ENCODE peak calls at places on chromosomes 3 and 15, in nine cellular contexts. One of them, this sample, is unnamed.

GRCh38 chr15:66611257-66612053 is 45.7 kb upstream of the LCTL start:
- DNase-seq in NT2/D1: no peak
- DNase-seq in COR-L47: no peak
- DNase-seq in CD8-positive, alpha-beta T cell: no peak
- DNase-seq in thoracic aorta: no peak
- DNase-seq in iris pigment epithelial cell: no peak
- DNase-seq in SK-N-DZ: no peak
- DNase-seq in activated naive CD4-positive, alpha-beta T cell treated with anti-CD3 and anti-CD28 coated beads, Interleukin-2, amount 10 ng/mL, durations not matched to agents 7 days and 5 days: no peak
- DNase-seq in cerebellar cortex: peak; percentile 27
- DNase-seq in this sample: no peak

GRCh38 chr3:101936419-101937331 is 87.4 kb downstream of the NFKBIZ start:
- DNase-seq in NT2/D1: no peak
- DNase-seq in COR-L47: no peak
- DNase-seq in CD8-positive, alpha-beta T cell: no peak
- DNase-seq in thoracic aorta: no peak
- DNase-seq in iris pigment epithelial cell: peak; percentile 94
- DNase-seq in SK-N-DZ: no peak
- DNase-seq in activated naive CD4-positive, alpha-beta T cell treated with anti-CD3 and anti-CD28 coated beads, Interleukin-2, amount 10 ng/mL, durations not matched to agents 7 days and 5 days: peak; percentile 42
- DNase-seq in cerebellar cortex: no peak
- DNase-seq in this sample: peak; percentile 92

GRCh38 chr3:156642750-156643728 is 31.4 kb upstream of the TIPARP start:
- DNase-seq in NT2/D1: no peak
- DNase-seq in COR-L47: no peak
- DNase-seq in CD8-positive, alpha-beta T cell: no peak
- DNase-seq in thoracic aorta: no peak
- DNase-seq in iris pigment epithelial cell: peak; percentile 39
- DNase-seq in SK-N-DZ: no peak
- DNase-seq in activated naive CD4-positive, alpha-beta T cell treated with anti-CD3 and anti-CD28 coated beads, Interleukin-2, amount 10 ng/mL, durations not matched to agents 7 days and 5 days: no peak
- DNase-seq in cerebellar cortex: peak; percentile 22
- DNase-seq in this sample: no peak

GRCh38 chr3:194472290-194472920 is 14.4 kb downstream of the ATP13A3 start:
- DNase-seq in NT2/D1: peak; percentile 38
- DNase-seq in COR-L47: peak; percentile 51
- DNase-seq in CD8-positive, alpha-beta T cell: no peak
- DNase-seq in thoracic aorta: no peak
- DNase-seq in iris pigment epithelial cell: peak; percentile 83
- DNase-seq in SK-N-DZ: peak; percentile 63
- DNase-seq in activated naive CD4-positive, alpha-beta T cell treated with anti-CD3 and anti-CD28 coated beads, Interleukin-2, amount 10 ng/mL, durations not matched to agents 7 days and 5 days: peak; percentile 34
- DNase-seq in cerebellar cortex: peak; percentile 67
- DNase-seq in this sample: peak; percentile 71

GRCh38 chr3:27254896-27255295 is 114.3 kb downstream of the NEK10 start:
- DNase-seq in NT2/D1: no peak
- DNase-seq in COR-L47: no peak
- DNase-seq in CD8-positive, alpha-beta T cell: no peak
- DNase-seq in thoracic aorta: no peak
- DNase-seq in iris pigment epithelial cell: no peak
- DNase-seq in SK-N-DZ: no peak
- DNase-seq in activated naive CD4-positive, alpha-beta T cell treated with anti-CD3 and anti-CD28 coated beads, Interleukin-2, amount 10 ng/mL, durations not matched to agents 7 days and 5 days: no peak
- DNase-seq in cerebellar cortex: no peak
- DNase-seq in this sample: no peak

GRCh38 chr15:101455291-101455916 is 34.1 kb downstream of the PCSK6 start:
- DNase-seq in NT2/D1: no peak
- DNase-seq in COR-L47: peak; percentile 13
- DNase-seq in CD8-positive, alpha-beta T cell: no peak
- DNase-seq in thoracic aorta: no peak
- DNase-seq in iris pigment epithelial cell: no peak
- DNase-seq in SK-N-DZ: no peak
- DNase-seq in activated naive CD4-positive, alpha-beta T cell treated with anti-CD3 and anti-CD28 coated beads, Interleukin-2, amount 10 ng/mL, durations not matched to agents 7 days and 5 days: no peak
- DNase-seq in cerebellar cortex: peak; percentile 26
- DNase-seq in this sample: no peak

GRCh38 chr15:101054116-101054515 is 135.0 kb downstream of the LRRK1 start:
- DNase-seq in NT2/D1: no peak
- DNase-seq in COR-L47: no peak
- DNase-seq in CD8-positive, alpha-beta T cell: no peak
- DNase-seq in thoracic aorta: no peak
- DNase-seq in iris pigment epithelial cell: no peak
- DNase-seq in SK-N-DZ: no peak
- DNase-seq in activated naive CD4-positive, alpha-beta T cell treated with anti-CD3 and anti-CD28 coated beads, Interleukin-2, amount 10 ng/mL, durations not matched to agents 7 days and 5 days: no peak
- DNase-seq in cerebellar cortex: no peak
- DNase-seq in this sample: no peak

GRCh38 chr3:117052356-117052755 is 342.8 kb downstream of the TUSC7 start:
- DNase-seq in NT2/D1: no peak
- DNase-seq in COR-L47: no peak
- DNase-seq in CD8-positive, alpha-beta T cell: no peak
- DNase-seq in thoracic aorta: no peak
- DNase-seq in iris pigment epithelial cell: no peak
- DNase-seq in SK-N-DZ: no peak
- DNase-seq in activated naive CD4-positive, alpha-beta T cell treated with anti-CD3 and anti-CD28 coated beads, Interleukin-2, amount 10 ng/mL, durations not matched to agents 7 days and 5 days: no peak
- DNase-seq in cerebellar cortex: no peak
- DNase-seq in this sample: peak; percentile 70

GRCh38 chr3:186209810-186210752 is 101.2 kb upstream of the ETV5 start:
- DNase-seq in NT2/D1: peak; percentile 68
- DNase-seq in COR-L47: no peak
- DNase-seq in CD8-positive, alpha-beta T cell: no peak
- DNase-seq in thoracic aorta: no peak
- DNase-seq in iris pigment epithelial cell: peak; percentile 80
- DNase-seq in SK-N-DZ: no peak
- DNase-seq in activated naive CD4-positive, alpha-beta T cell treated with anti-CD3 and anti-CD28 coated beads, Interleukin-2, amount 10 ng/mL, durations not matched to agents 7 days and 5 days: no peak
- DNase-seq in cerebellar cortex: peak; percentile 22
- DNase-seq in this sample: peak; percentile 89

GRCh38 chr3:10725846-10726245 is 90.2 kb upstream of the SLC6A11 start:
- DNase-seq in NT2/D1: no peak
- DNase-seq in COR-L47: no peak
- DNase-seq in CD8-positive, alpha-beta T cell: no peak
- DNase-seq in thoracic aorta: no peak
- DNase-seq in iris pigment epithelial cell: no peak
- DNase-seq in SK-N-DZ: no peak
- DNase-seq in activated naive CD4-positive, alpha-beta T cell treated with anti-CD3 and anti-CD28 coated beads, Interleukin-2, amount 10 ng/mL, durations not matched to agents 7 days and 5 days: no peak
- DNase-seq in cerebellar cortex: no peak
- DNase-seq in this sample: no peak

GRCh38 chr15:58694641-58695398 is 54.7 kb downstream of the ADAM10 start:
- DNase-seq in NT2/D1: no peak
- DNase-seq in COR-L47: no peak
- DNase-seq in CD8-positive, alpha-beta T cell: no peak
- DNase-seq in thoracic aorta: no peak
- DNase-seq in iris pigment epithelial cell: peak; percentile 15
- DNase-seq in SK-N-DZ: no peak
- DNase-seq in activated naive CD4-positive, alpha-beta T cell treated with anti-CD3 and anti-CD28 coated beads, Interleukin-2, amount 10 ng/mL, durations not matched to agents 7 days and 5 days: no peak
- DNase-seq in cerebellar cortex: peak; percentile 46
- DNase-seq in this sample: peak; percentile 34

GRCh38 chr3:52791396-52791795 is 3.2 kb upstream of the ITIH3 start:
- DNase-seq in NT2/D1: no peak
- DNase-seq in COR-L47: no peak
- DNase-seq in CD8-positive, alpha-beta T cell: no peak
- DNase-seq in thoracic aorta: no peak
- DNase-seq in iris pigment epithelial cell: no peak
- DNase-seq in SK-N-DZ: no peak
- DNase-seq in activated naive CD4-positive, alpha-beta T cell treated with anti-CD3 and anti-CD28 coated beads, Interleukin-2, amount 10 ng/mL, durations not matched to agents 7 days and 5 days: no peak
- DNase-seq in cerebellar cortex: no peak
- DNase-seq in this sample: no peak

GRCh38 chr3:167811071-167811470 is 75.5 kb downstream of the SERPINI1 start:
- DNase-seq in NT2/D1: no peak
- DNase-seq in COR-L47: no peak
- DNase-seq in CD8-positive, alpha-beta T cell: no peak
- DNase-seq in thoracic aorta: no peak
- DNase-seq in iris pigment epithelial cell: no peak
- DNase-seq in SK-N-DZ: no peak
- DNase-seq in activated naive CD4-positive, alpha-beta T cell treated with anti-CD3 and anti-CD28 coated beads, Interleukin-2, amount 10 ng/mL, durations not matched to agents 7 days and 5 days: no peak
- DNase-seq in cerebellar cortex: no peak
- DNase-seq in this sample: no peak

GRCh38 chr15:65209701-65210643 is 1.3 kb downstream of the CILP start:
- DNase-seq in NT2/D1: no peak
- DNase-seq in COR-L47: no peak
- DNase-seq in CD8-positive, alpha-beta T cell: no peak
- DNase-seq in thoracic aorta: no peak
- DNase-seq in iris pigment epithelial cell: no peak
- DNase-seq in SK-N-DZ: no peak
- DNase-seq in activated naive CD4-positive, alpha-beta T cell treated with anti-CD3 and anti-CD28 coated beads, Interleukin-2, amount 10 ng/mL, durations not matched to agents 7 days and 5 days: no peak
- DNase-seq in cerebellar cortex: no peak
- DNase-seq in this sample: no peak

GRCh38 chr15:64547275-64547674 is 86.9 kb downstream of the ZNF609 start:
- DNase-seq in NT2/D1: no peak
- DNase-seq in COR-L47: no peak
- DNase-seq in CD8-positive, alpha-beta T cell: no peak
- DNase-seq in thoracic aorta: no peak
- DNase-seq in iris pigment epithelial cell: no peak
- DNase-seq in SK-N-DZ: no peak
- DNase-seq in activated naive CD4-positive, alpha-beta T cell treated with anti-CD3 and anti-CD28 coated beads, Interleukin-2, amount 10 ng/mL, durations not matched to agents 7 days and 5 days: no peak
- DNase-seq in cerebellar cortex: no peak
- DNase-seq in this sample: no peak

GRCh38 chr3:165355316-165355715 is 159.1 kb upstream of the SLITRK3 start:
- DNase-seq in NT2/D1: no peak
- DNase-seq in COR-L47: no peak
- DNase-seq in CD8-positive, alpha-beta T cell: no peak
- DNase-seq in thoracic aorta: no peak
- DNase-seq in iris pigment epithelial cell: no peak
- DNase-seq in SK-N-DZ: no peak
- DNase-seq in activated naive CD4-positive, alpha-beta T cell treated with anti-CD3 and anti-CD28 coated beads, Interleukin-2, amount 10 ng/mL, durations not matched to agents 7 days and 5 days: no peak
- DNase-seq in cerebellar cortex: no peak
- DNase-seq in this sample: no peak

GRCh38 chr3:194740859-194741486 is 55.3 kb downstream of the FAM43A start:
- DNase-seq in NT2/D1: peak; percentile 32
- DNase-seq in COR-L47: no peak
- DNase-seq in CD8-positive, alpha-beta T cell: no peak
- DNase-seq in thoracic aorta: no peak
- DNase-seq in iris pigment epithelial cell: peak; percentile 61
- DNase-seq in SK-N-DZ: no peak
- DNase-seq in activated naive CD4-positive, alpha-beta T cell treated with anti-CD3 and anti-CD28 coated beads, Interleukin-2, amount 10 ng/mL, durations not matched to agents 7 days and 5 days: no peak
- DNase-seq in cerebellar cortex: no peak
- DNase-seq in this sample: peak; percentile 9

GRCh38 chr15:29805043-29805707 is 17.1 kb downstream of the TJP1 start:
- DNase-seq in NT2/D1: no peak
- DNase-seq in COR-L47: no peak
- DNase-seq in CD8-positive, alpha-beta T cell: no peak
- DNase-seq in thoracic aorta: no peak
- DNase-seq in iris pigment epithelial cell: peak; percentile 87
- DNase-seq in SK-N-DZ: no peak
- DNase-seq in activated naive CD4-positive, alpha-beta T cell treated with anti-CD3 and anti-CD28 coated beads, Interleukin-2, amount 10 ng/mL, durations not matched to agents 7 days and 5 days: no peak
- DNase-seq in cerebellar cortex: peak; percentile 33
- DNase-seq in this sample: peak; percentile 94

GRCh38 chr3:50450135-50450911 is 53.1 kb downstream of the CACNA2D2 start:
- DNase-seq in NT2/D1: no peak
- DNase-seq in COR-L47: no peak
- DNase-seq in CD8-positive, alpha-beta T cell: peak; percentile 67
- DNase-seq in thoracic aorta: peak; percentile 54
- DNase-seq in iris pigment epithelial cell: peak; percentile 50
- DNase-seq in SK-N-DZ: no peak
- DNase-seq in activated naive CD4-positive, alpha-beta T cell treated with anti-CD3 and anti-CD28 coated beads, Interleukin-2, amount 10 ng/mL, durations not matched to agents 7 days and 5 days: peak; percentile 85
- DNase-seq in cerebellar cortex: peak; percentile 23
- DNase-seq in this sample: peak; percentile 77

GRCh38 chr3:140433431-140433830 is 244.4 kb upstream of the TRIM42 start:
- DNase-seq in NT2/D1: no peak
- DNase-seq in COR-L47: no peak
- DNase-seq in CD8-positive, alpha-beta T cell: no peak
- DNase-seq in thoracic aorta: no peak
- DNase-seq in iris pigment epithelial cell: no peak
- DNase-seq in SK-N-DZ: no peak
- DNase-seq in activated naive CD4-positive, alpha-beta T cell treated with anti-CD3 and anti-CD28 coated beads, Interleukin-2, amount 10 ng/mL, durations not matched to agents 7 days and 5 days: no peak
- DNase-seq in cerebellar cortex: no peak
- DNase-seq in this sample: no peak

GRCh38 chr15:70605606-70606410 is 157.6 kb downstream of the UACA start:
- DNase-seq in NT2/D1: no peak
- DNase-seq in COR-L47: peak; percentile 25
- DNase-seq in CD8-positive, alpha-beta T cell: no peak
- DNase-seq in thoracic aorta: no peak
- DNase-seq in iris pigment epithelial cell: peak; percentile 73
- DNase-seq in SK-N-DZ: no peak
- DNase-seq in activated naive CD4-positive, alpha-beta T cell treated with anti-CD3 and anti-CD28 coated beads, Interleukin-2, amount 10 ng/mL, durations not matched to agents 7 days and 5 days: no peak
- DNase-seq in cerebellar cortex: peak; percentile 58
- DNase-seq in this sample: peak; percentile 90

GRCh38 chr3:49173116-49173791 is 1.9 kb downstream of the KLHDC8B start:
- DNase-seq in NT2/D1: peak; percentile 74
- DNase-seq in COR-L47: peak; percentile 65
- DNase-seq in CD8-positive, alpha-beta T cell: no peak
- DNase-seq in thoracic aorta: no peak
- DNase-seq in iris pigment epithelial cell: no peak
- DNase-seq in SK-N-DZ: peak; percentile 56
- DNase-seq in activated naive CD4-positive, alpha-beta T cell treated with anti-CD3 and anti-CD28 coated beads, Interleukin-2, amount 10 ng/mL, durations not matched to agents 7 days and 5 days: no peak
- DNase-seq in cerebellar cortex: no peak
- DNase-seq in this sample: peak; percentile 15

GRCh38 chr15:40769310-40770146 is at the start of gene C15orf62:
- DNase-seq in NT2/D1: no peak
- DNase-seq in COR-L47: peak; percentile 88
- DNase-seq in CD8-positive, alpha-beta T cell: peak; percentile 52
- DNase-seq in thoracic aorta: no peak
- DNase-seq in iris pigment epithelial cell: peak; percentile 66
- DNase-seq in SK-N-DZ: no peak
- DNase-seq in activated naive CD4-positive, alpha-beta T cell treated with anti-CD3 and anti-CD28 coated beads, Interleukin-2, amount 10 ng/mL, durations not matched to agents 7 days and 5 days: peak; percentile 59
- DNase-seq in cerebellar cortex: peak; percentile 74
- DNase-seq in this sample: peak; percentile 62

GRCh38 chr3:46853441-46854410 is 9.5 kb downstream of the MYL3 start:
- DNase-seq in NT2/D1: no peak
- DNase-seq in COR-L47: no peak
- DNase-seq in CD8-positive, alpha-beta T cell: no peak
- DNase-seq in thoracic aorta: no peak
- DNase-seq in iris pigment epithelial cell: no peak
- DNase-seq in SK-N-DZ: no peak
- DNase-seq in activated naive CD4-positive, alpha-beta T cell treated with anti-CD3 and anti-CD28 coated beads, Interleukin-2, amount 10 ng/mL, durations not matched to agents 7 days and 5 days: no peak
- DNase-seq in cerebellar cortex: no peak
- DNase-seq in this sample: no peak

This sample was measured in fibroblast of lung.